ENCODE peak calls at places on chromosomes 3 and 15, in six cellular contexts. One of them, this sample, is unnamed.
A peak's percentile ranks its signal among the peaks of the same experiment; 100 is the strongest.

GRCh38 chr3:21954709-21955108 is 203.7 kb upstream of the ZNF385D start:
- DNase-seq in suprapubic skin: no peak
- DNase-seq in cardiac muscle cell: peak; percentile 83
- DNase-seq in tibial nerve: no peak
- DNase-seq in left lung: no peak
- DNase-seq in astrocyte of the spinal cord: peak; percentile 78
- DNase-seq in this sample: no peak

GRCh38 chr15:44038801-44039200 is 156.3 kb downstream of the FRMD5 start:
- DNase-seq in suprapubic skin: no peak
- DNase-seq in cardiac muscle cell: no peak
- DNase-seq in tibial nerve: no peak
- DNase-seq in left lung: peak; percentile 36
- DNase-seq in astrocyte of the spinal cord: peak; percentile 73
- DNase-seq in this sample: no peak

GRCh38 chr3:188842628-188843027 is 329.1 kb upstream of the TPRG1 start:
- DNase-seq in suprapubic skin: no peak
- DNase-seq in cardiac muscle cell: no peak
- DNase-seq in tibial nerve: no peak
- DNase-seq in left lung: no peak
- DNase-seq in astrocyte of the spinal cord: no peak
- DNase-seq in this sample: no peak

GRCh38 chr15:78212008-78212407 is 22.4 kb downstream of the ACSBG1 start:
- DNase-seq in suprapubic skin: peak; percentile 8
- DNase-seq in cardiac muscle cell: no peak
- DNase-seq in tibial nerve: no peak
- DNase-seq in left lung: no peak
- DNase-seq in astrocyte of the spinal cord: no peak
- DNase-seq in this sample: no peak

GRCh38 chr15:72368895-72369294 is 6.9 kb downstream of the HEXA start:
- DNase-seq in suprapubic skin: no peak
- DNase-seq in cardiac muscle cell: no peak
- DNase-seq in tibial nerve: peak; percentile 36
- DNase-seq in left lung: peak; percentile 76
- DNase-seq in astrocyte of the spinal cord: no peak
- DNase-seq in this sample: peak; percentile 29

GRCh38 chr3:176919836-176920760 is 277.2 kb downstream of the TBL1XR1 start:
- DNase-seq in suprapubic skin: no peak
- DNase-seq in cardiac muscle cell: peak; percentile 66
- DNase-seq in tibial nerve: no peak
- DNase-seq in left lung: no peak
- DNase-seq in astrocyte of the spinal cord: peak; percentile 74
- DNase-seq in this sample: no peak

GRCh38 chr3:44762170-44762677 is 630 bp downstream of the KIF15 start:
- DNase-seq in suprapubic skin: no peak
- DNase-seq in cardiac muscle cell: peak; percentile 10
- DNase-seq in tibial nerve: no peak
- DNase-seq in left lung: no peak
- DNase-seq in astrocyte of the spinal cord: no peak
- DNase-seq in this sample: no peak

GRCh38 chr3:188218571-188218970 is 64.6 kb downstream of the LPP start:
- DNase-seq in suprapubic skin: no peak
- DNase-seq in cardiac muscle cell: no peak
- DNase-seq in tibial nerve: no peak
- DNase-seq in left lung: no peak
- DNase-seq in astrocyte of the spinal cord: no peak
- DNase-seq in this sample: no peak

GRCh38 chr15:91864669-91865068 is 11.2 kb downstream of the SLCO3A1 start:
- DNase-seq in suprapubic skin: no peak
- DNase-seq in cardiac muscle cell: no peak
- DNase-seq in tibial nerve: no peak
- DNase-seq in left lung: no peak
- DNase-seq in astrocyte of the spinal cord: no peak
- DNase-seq in this sample: no peak

GRCh38 chr15:32105258-32106248 is 75.2 kb downstream of the CHRNA7 start:
- DNase-seq in suprapubic skin: no peak
- DNase-seq in cardiac muscle cell: no peak
- DNase-seq in tibial nerve: no peak
- DNase-seq in left lung: no peak
- DNase-seq in astrocyte of the spinal cord: no peak
- DNase-seq in this sample: peak; percentile 49

GRCh38 chr15:39736646-39737550 is 45.7 kb downstream of the FSIP1 start:
- DNase-seq in suprapubic skin: no peak
- DNase-seq in cardiac muscle cell: peak; percentile 8
- DNase-seq in tibial nerve: no peak
- DNase-seq in left lung: no peak
- DNase-seq in astrocyte of the spinal cord: no peak
- DNase-seq in this sample: no peak

GRCh38 chr3:98188553-98188952 is 22.1 kb downstream of the OR5H15 start:
- DNase-seq in suprapubic skin: no peak
- DNase-seq in cardiac muscle cell: no peak
- DNase-seq in tibial nerve: no peak
- DNase-seq in left lung: no peak
- DNase-seq in astrocyte of the spinal cord: no peak
- DNase-seq in this sample: no peak

GRCh38 chr3:189941679-189942078 is 179.0 kb downstream of the P3H2 start:
- DNase-seq in suprapubic skin: no peak
- DNase-seq in cardiac muscle cell: peak; percentile 31
- DNase-seq in tibial nerve: no peak
- DNase-seq in left lung: no peak
- DNase-seq in astrocyte of the spinal cord: peak; percentile 74
- DNase-seq in this sample: no peak

GRCh38 chr3:22908974-22909507 is 294.1 kb upstream of the UBE2E2 start:
- DNase-seq in suprapubic skin: no peak
- DNase-seq in cardiac muscle cell: no peak
- DNase-seq in tibial nerve: no peak
- DNase-seq in left lung: no peak
- DNase-seq in astrocyte of the spinal cord: no peak
- DNase-seq in this sample: no peak

GRCh38 chr15:37995461-37996347 is 61.3 kb downstream of the TMCO5A start:
- DNase-seq in suprapubic skin: no peak
- DNase-seq in cardiac muscle cell: peak; percentile 84
- DNase-seq in tibial nerve: peak; percentile 51
- DNase-seq in left lung: no peak
- DNase-seq in astrocyte of the spinal cord: peak; percentile 82
- DNase-seq in this sample: no peak

GRCh38 chr3:108595304-108595703 is 5.8 kb downstream of the DZIP3 start:
- DNase-seq in suprapubic skin: no peak
- DNase-seq in cardiac muscle cell: no peak
- DNase-seq in tibial nerve: no peak
- DNase-seq in left lung: no peak
- DNase-seq in astrocyte of the spinal cord: no peak
- DNase-seq in this sample: no peak

GRCh38 chr3:87674397-87675161 is 384.2 kb downstream of the CGGBP1 start:
- DNase-seq in suprapubic skin: no peak
- DNase-seq in cardiac muscle cell: no peak
- DNase-seq in tibial nerve: no peak
- DNase-seq in left lung: no peak
- DNase-seq in astrocyte of the spinal cord: no peak
- DNase-seq in this sample: no peak

GRCh38 chr3:134449277-134449676 is 36.5 kb downstream of the ANAPC13 start:
- DNase-seq in suprapubic skin: no peak
- DNase-seq in cardiac muscle cell: peak; percentile 69
- DNase-seq in tibial nerve: peak; percentile 47
- DNase-seq in left lung: no peak
- DNase-seq in astrocyte of the spinal cord: no peak
- DNase-seq in this sample: peak; percentile 77

GRCh38 chr3:99624536-99625236 is 13.7 kb upstream of the COL8A1 start:
- DNase-seq in suprapubic skin: no peak
- DNase-seq in cardiac muscle cell: no peak
- DNase-seq in tibial nerve: no peak
- DNase-seq in left lung: no peak
- DNase-seq in astrocyte of the spinal cord: no peak
- DNase-seq in this sample: no peak

GRCh38 chr3:159872374-159873109 is 116.1 kb upstream of the IL12A start:
- DNase-seq in suprapubic skin: no peak
- DNase-seq in cardiac muscle cell: peak; percentile 74
- DNase-seq in tibial nerve: no peak
- DNase-seq in left lung: no peak
- DNase-seq in astrocyte of the spinal cord: peak; percentile 92
- DNase-seq in this sample: no peak

GRCh38 chr15:67253103-67253502 is 1.4 kb downstream of the AAGAB start:
- DNase-seq in suprapubic skin: no peak
- DNase-seq in cardiac muscle cell: no peak
- DNase-seq in tibial nerve: no peak
- DNase-seq in left lung: no peak
- DNase-seq in astrocyte of the spinal cord: no peak
- DNase-seq in this sample: no peak
- H3K4me3 ChIP-seq in suprapubic skin: peak overlapping the region; percentile 73
- H3K4me3 ChIP-seq in cardiac muscle cell: peak overlapping the region; percentile 87
- H3K4me3 ChIP-seq in tibial nerve: no peak overlapping the region
- H3K4me3 ChIP-seq in left lung: no peak overlapping the region
- H3K4me3 ChIP-seq in astrocyte of the spinal cord: peak overlapping the region; percentile 93
- H3K4me3 ChIP-seq in this sample: peak overlapping the region; percentile 96

DNA sequence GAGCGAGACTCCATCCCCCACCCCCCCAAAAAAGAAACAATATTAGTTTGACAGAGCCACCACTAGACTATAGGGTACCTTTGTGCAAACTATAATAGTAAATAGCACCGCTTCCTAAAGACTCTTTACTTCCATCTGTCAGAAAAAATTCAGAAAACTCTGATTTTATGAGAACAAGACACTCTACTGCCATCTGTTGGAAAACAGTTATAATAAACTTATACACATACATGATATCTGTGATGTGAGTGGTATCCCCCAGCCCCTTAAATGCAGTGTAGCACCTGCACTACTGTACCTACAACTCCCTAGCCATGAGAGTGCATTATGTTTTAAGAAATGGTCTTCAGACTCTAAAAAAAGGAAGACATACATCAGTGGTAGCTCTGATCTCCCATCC is 47.1 kb upstream of the CTDSPL start:
- DNase-seq in suprapubic skin: no peak
- DNase-seq in cardiac muscle cell: peak; percentile 42
- DNase-seq in tibial nerve: no peak
- DNase-seq in left lung: no peak
- DNase-seq in astrocyte of the spinal cord: peak; percentile 10
- DNase-seq in this sample: no peak
- TF ChIP-seq CTCF in suprapubic skin: no peak
- TF ChIP-seq CTCF in cardiac muscle cell: peak; percentile 28
- TF ChIP-seq CTCF in tibial nerve: no peak
- TF ChIP-seq CTCF in left lung: peak; percentile 31
- TF ChIP-seq CTCF in astrocyte of the spinal cord: peak; percentile 30
- TF ChIP-seq CTCF in this sample: no peak

DNA sequence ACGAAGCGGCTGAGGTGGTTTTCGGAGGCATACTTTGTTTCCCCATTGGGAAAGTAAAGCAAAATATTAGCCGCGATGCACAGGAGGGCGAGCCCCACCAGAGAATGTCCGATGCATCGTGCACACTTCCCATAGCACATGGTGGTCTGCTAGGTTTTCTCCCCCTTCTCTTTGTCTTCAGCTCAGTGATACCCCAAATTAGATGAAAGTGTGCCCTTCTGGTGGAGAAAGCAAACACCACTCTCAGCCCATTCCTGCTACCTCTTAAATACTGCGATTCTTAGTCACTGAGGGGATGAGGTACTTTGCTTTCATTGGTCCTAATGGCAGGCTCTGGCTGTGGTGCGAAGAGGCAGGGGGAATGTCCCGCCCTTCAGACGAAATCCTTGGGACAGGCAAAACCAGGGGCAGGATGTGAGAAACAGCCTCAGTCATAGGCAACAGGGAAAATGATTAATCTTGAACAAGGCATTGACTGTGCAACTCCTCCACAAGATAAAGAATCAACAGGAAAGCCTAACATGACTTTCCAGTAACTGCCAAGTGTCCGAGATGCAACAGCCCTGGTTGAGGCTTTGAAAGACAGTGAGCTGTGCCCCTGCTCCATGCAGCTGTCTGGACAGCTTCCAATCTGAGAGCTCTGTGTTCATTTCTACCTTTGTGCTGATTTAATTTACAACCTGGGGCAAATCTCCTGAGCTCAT is at the start of gene TM4SF1:
- DNase-seq in suprapubic skin: no peak
- DNase-seq in cardiac muscle cell: peak; percentile 97
- DNase-seq in tibial nerve: peak; percentile 61
- DNase-seq in left lung: peak; percentile 61
- DNase-seq in astrocyte of the spinal cord: peak; percentile 90
- DNase-seq in this sample: no peak
- H3K4me3 ChIP-seq in suprapubic skin: peak within 1 kb of the TSS; percentile 45
- H3K4me3 ChIP-seq in cardiac muscle cell: no peak within 1 kb of the TSS
- H3K4me3 ChIP-seq in tibial nerve: peak within 1 kb of the TSS; percentile 26
- H3K4me3 ChIP-seq in left lung: peak within 1 kb of the TSS; percentile 38
- H3K4me3 ChIP-seq in astrocyte of the spinal cord: peak within 1 kb of the TSS; percentile 52
- H3K4me3 ChIP-seq in this sample: no peak within 1 kb of the TSS

GRCh38 chr3:25782938-25783660 is at the start of gene NGLY1:
- DNase-seq in suprapubic skin: peak; percentile 89
- DNase-seq in cardiac muscle cell: peak; percentile 88
- DNase-seq in tibial nerve: peak; percentile 59
- DNase-seq in left lung: peak; percentile 89
- DNase-seq in astrocyte of the spinal cord: peak; percentile 83
- DNase-seq in this sample: peak; percentile 93
- TF ChIP-seq CTCF in suprapubic skin: peak; percentile 57
- TF ChIP-seq CTCF in cardiac muscle cell: no peak
- TF ChIP-seq CTCF in tibial nerve: peak; percentile 45
- TF ChIP-seq CTCF in left lung: no peak
- TF ChIP-seq CTCF in astrocyte of the spinal cord: no peak
- TF ChIP-seq CTCF in this sample: no peak

GRCh38 chr3:185328324-185329004 is 34.5 kb upstream of the MAP3K13 start:
- DNase-seq in suprapubic skin: no peak
- DNase-seq in cardiac muscle cell: no peak
- DNase-seq in tibial nerve: no peak
- DNase-seq in left lung: no peak
- DNase-seq in astrocyte of the spinal cord: no peak
- DNase-seq in this sample: no peak
- H3K4me3 ChIP-seq in suprapubic skin: no peak overlapping the region
- H3K4me3 ChIP-seq in cardiac muscle cell: no peak overlapping the region
- H3K4me3 ChIP-seq in tibial nerve: no peak overlapping the region
- H3K4me3 ChIP-seq in left lung: peak overlapping the region; percentile 1
- H3K4me3 ChIP-seq in astrocyte of the spinal cord: no peak overlapping the region
- H3K4me3 ChIP-seq in this sample: no peak overlapping the region

GRCh38 chr3:162970292-162970691 is 1473.7 kb downstream of the OTOL1 start:
- DNase-seq in suprapubic skin: no peak
- DNase-seq in cardiac muscle cell: no peak
- DNase-seq in tibial nerve: no peak
- DNase-seq in left lung: no peak
- DNase-seq in astrocyte of the spinal cord: no peak
- DNase-seq in this sample: no peak
- TF ChIP-seq CTCF in suprapubic skin: no peak
- TF ChIP-seq CTCF in cardiac muscle cell: no peak
- TF ChIP-seq CTCF in tibial nerve: no peak
- TF ChIP-seq CTCF in left lung: no peak
- TF ChIP-seq CTCF in astrocyte of the spinal cord: no peak
- TF ChIP-seq CTCF in this sample: no peak